ENCODE peak calls at places on chromosomes 11 and 22, in seven cellular contexts. T, E, M, L, J, Q and X are unnamed samples.

GRCh38 chr11:8717876-8718753 is 35.5 kb downstream of the RPL27A start:
- DNase-seq in T (no peak), E (peak), M (no peak), L (peak), J (no peak), Q (peak), X (no peak)

GRCh38 chr11:84471501-84471900 is 1155.6 kb downstream of the DLG2 start:
- DNase-seq in T (no peak), E (no peak), M (no peak), L (no peak), J (no peak), Q (no peak), X (no peak)

GRCh38 chr11:48154162-48154561 is 62.4 kb upstream of the OR4B1 start:
- DNase-seq in T (no peak), E (peak), M (no peak), L (no peak), J (no peak), Q (peak), X (no peak)

GRCh38 chr11:109747839-109748238 is 325.8 kb downstream of the C11orf87 start:
- DNase-seq in T (no peak), E (no peak), M (no peak), L (no peak), J (no peak), Q (no peak), X (no peak)

GRCh38 chr11:72613977-72614376 is 60.2 kb downstream of the PDE2A start:
- DNase-seq in T (no peak), E (no peak), M (no peak), L (peak), J (no peak), Q (no peak), X (no peak)

GRCh38 chr11:10505278-10506012 is 35.5 kb downstream of the RNF141 start:
- DNase-seq in T (no peak), E (no peak), M (no peak), L (no peak), J (no peak), Q (no peak), X (no peak)

GRCh38 chr22:27170491-27170890 is 513.1 kb downstream of the MIAT start:
- DNase-seq in T (no peak), E (peak), M (no peak), L (no peak), J (no peak), Q (peak), X (no peak)

GRCh38 chr22:41256254-41256897 is 15.6 kb upstream of the CHADL start:
- DNase-seq in T (no peak), E (peak), M (no peak), L (no peak), J (no peak), Q (peak), X (no peak)

GRCh38 chr11:34206598-34207300 is 101.3 kb downstream of the NAT10 start:
- DNase-seq in T (no peak), E (no peak), M (no peak), L (no peak), J (no peak), Q (no peak), X (no peak)